ENCODE peak calls at places on chromosomes 4 and X, in six cellular contexts. N is right lobe of liver, R is PC-3, H is IMR-90, I is heart left ventricle, L is endothelial cell of umbilical vein. B is an unnamed sample. For H3K4me1, the result is how much of the 10 kb centered on the place peaks cover.

GRCh38 chr4:94126669-94127068 is 81.0 kb upstream of the SMARCAD1 start:
- DNase-seq in N (no peak), R (peak), H (no peak), I (no peak), L (no peak), B (no peak)

GRCh38 chr4:7842384-7843279 is 97.0 kb downstream of the AFAP1 start:
- DNase-seq in N (no peak), R (peak), H (peak), I (no peak), L (peak), B (no peak)

GRCh38 chr4:98522603-98523395 is 135.6 kb downstream of the TSPAN5 start:
- DNase-seq in N (no peak), R (peak), H (peak), I (no peak), L (peak), B (no peak)

GRCh38 chr4:67549123-67549522 is 3.8 kb upstream of the CENPC start:
- DNase-seq in N (no peak), R (peak), H (no peak), I (no peak), L (peak), B (no peak)

GRCh38 chrX:73855546-73855945 is 292.5 kb downstream of the CHIC1 start:
- DNase-seq in N (peak), R (peak), H (peak), I (peak), L (peak), B (peak)

GRCh38 chr4:14528921-14529320 is 473.4 kb upstream of the CPEB2 start:
- DNase-seq in N (no peak), R (no peak), H (no peak), I (no peak), L (no peak), B (no peak)

GRCh38 chr4:1566838-1567518 is 117.1 kb downstream of the FAM53A start:
- DNase-seq in N (peak), R (no peak), H (no peak), I (no peak), L (no peak), B (no peak)

GRCh38 chr4:80619070-80619674 is 283.6 kb downstream of the CFAP299 start:
- DNase-seq in N (no peak), R (peak), H (no peak), I (no peak), L (no peak), B (no peak)

GRCh38 chr4:169270156-169270809 is 473 bp downstream of the SH3RF1 start:
- DNase-seq in N (peak), R (peak), H (no peak), I (peak), L (peak), B (peak)

GRCh38 chrX:67780694-67781109 is 236.9 kb downstream of the AR start:
- DNase-seq in N (peak), R (peak), H (peak), I (peak), L (peak), B (peak)

GRCh38 chr4:113433116-113433515 is 328.4 kb downstream of the CAMK2D start:
- DNase-seq in N (no peak), R (no peak), H (no peak), I (no peak), L (no peak), B (no peak)

GRCh38 chr4:173821031-173821430 is 291.0 kb upstream of the HAND2 start:
- DNase-seq in N (no peak), R (no peak), H (peak), I (no peak), L (no peak), B (no peak)

GRCh38 chr4:145731026-145731425 is 51.1 kb downstream of the C4orf51 start:
- DNase-seq in N (peak), R (peak), H (peak), I (no peak), L (no peak), B (no peak)

GRCh38 chr4:27009539-27009938 is 148.9 kb downstream of the STIM2 start:
- DNase-seq in N (no peak), R (peak), H (peak), I (no peak), L (peak), B (no peak)

GRCh38 chr4:2745981-2746806 is 9.9 kb downstream of the TNIP2 start:
- DNase-seq in N (peak), R (peak), H (peak), I (peak), L (peak), B (peak)

GRCh38 chr4:616911-617643 is 8.3 kb upstream of the PDE6B start:
- DNase-seq in N (no peak), R (no peak), H (no peak), I (peak), L (no peak), B (no peak)

GRCh38 chrX:2697306-2697705 is 6.2 kb downstream of the CD99 start:
- DNase-seq in N (no peak), R (peak), H (no peak), I (no peak), L (no peak), B (no peak)

GRCh38 chrX:46573331-46573895 is at the start of gene CHST7:
- DNase-seq in N (peak), R (peak), H (peak), I (peak), L (peak), B (peak)

GRCh38 chr4:26256016-26256415 is 64.8 kb upstream of the RBPJ start:
- DNase-seq in N (no peak), R (peak), H (peak), I (no peak), L (no peak), B (no peak)

GRCh38 chr4:112589207-112589606 is 47.5 kb downstream of the ZGRF1 start:
- DNase-seq in N (no peak), R (no peak), H (peak), I (no peak), L (peak), B (no peak)

DNA sequence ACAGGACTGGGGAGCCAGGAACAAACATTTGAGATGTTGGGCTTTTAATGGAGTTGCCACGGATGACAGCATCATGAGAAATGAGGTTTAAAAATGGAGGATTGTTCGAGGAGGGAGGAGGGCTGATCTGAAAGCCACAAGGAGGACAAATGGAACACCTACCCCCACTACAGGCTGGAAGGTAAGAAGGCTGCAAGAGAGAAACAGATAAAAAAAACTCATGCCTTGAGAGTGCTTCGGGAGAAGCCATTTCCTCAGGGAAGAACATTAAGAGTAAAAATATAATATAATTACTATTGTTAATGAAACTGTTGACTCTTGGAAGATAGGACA is 119.5 kb upstream of the MAP9 start:
- DNase-seq in N (no peak), R (no peak), H (no peak), I (no peak), L (no peak), B (no peak)
- H3K4me1 ChIP-seq in N (under half), R (under half), H (under half), I (under half), L (under half), B (under half)

GRCh38 chr4:181971411-181971810 is 271.8 kb upstream of the TENM3 start:
- DNase-seq in N (no peak), R (no peak), H (no peak), I (no peak), L (no peak), B (no peak)
- H3K4me3 ChIP-seq in N (no peak), R (no peak), H (no peak), I (no peak), L (no peak), B (no peak)

GRCh38 chrX:151975228-151975593 is 735 bp upstream of the GABRE start:
- DNase-seq in N (no peak), R (no peak), H (no peak), I (no peak), L (no peak), B (no peak)
- TF ChIP-seq CTCF in N (no peak), R (no peak), H (no peak), I (no peak), L (no peak), B (no peak)

DNA sequence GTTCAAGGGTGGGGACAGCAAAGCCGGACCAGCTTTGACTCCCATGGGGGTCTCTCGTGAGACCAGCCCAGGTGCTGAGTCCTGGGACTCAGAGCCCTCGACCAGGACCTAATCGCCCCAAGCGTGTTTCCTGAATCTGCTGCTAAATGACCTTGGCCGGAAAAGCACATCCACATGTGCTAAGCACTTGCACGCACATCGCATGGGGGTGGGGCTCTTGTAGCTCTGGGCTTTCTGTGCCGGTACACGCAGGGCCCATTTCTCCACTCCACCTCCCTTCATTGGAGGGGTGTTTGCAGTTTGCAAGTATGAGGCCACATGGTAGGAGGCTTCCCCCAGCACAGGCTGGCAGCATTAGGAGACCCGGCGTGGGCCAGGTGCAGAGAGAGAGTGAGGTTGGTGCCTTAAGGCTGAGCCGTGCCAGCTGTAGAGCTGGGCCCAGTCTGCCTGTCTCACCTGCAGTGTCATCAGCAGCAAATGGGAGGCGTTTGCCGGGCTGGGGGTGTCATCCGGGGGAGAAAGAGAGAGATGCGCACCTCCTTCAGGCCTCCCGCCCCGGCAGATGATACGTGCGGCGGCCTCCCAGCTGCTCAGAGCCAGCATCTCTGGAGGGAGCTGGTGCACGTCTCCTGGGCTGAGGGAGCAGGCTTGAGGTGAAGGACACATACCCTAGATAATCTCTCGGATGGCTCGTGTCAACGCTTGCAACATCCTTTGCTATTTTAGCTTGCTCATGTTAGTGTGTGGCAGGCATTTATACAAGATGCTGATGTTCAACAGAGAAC is 45.2 kb upstream of the CLCN4 start:
- DNase-seq in N (no peak), R (no peak), H (peak), I (no peak), L (peak), B (peak)
- H3K4me1 ChIP-seq in N (under half), R (under half), H (under half), I (under half), L (under half), B (half or more)

GRCh38 chr4:183106839-183107238 is 7.8 kb downstream of the WWC2 start:
- DNase-seq in N (no peak), R (no peak), H (peak), I (no peak), L (no peak), B (no peak)
- H3K4me3 ChIP-seq in N (no peak), R (no peak), H (no peak), I (no peak), L (no peak), B (no peak)

GRCh38 chr4:37388672-37389368 is 144.3 kb downstream of the NWD2 start:
- DNase-seq in N (no peak), R (no peak), H (no peak), I (no peak), L (no peak), B (no peak)

GRCh38 chr4:37385424-37385823 is 140.9 kb downstream of the NWD2 start:
- DNase-seq in N (no peak), R (no peak), H (no peak), I (no peak), L (no peak), B (no peak)

GRCh38 chr4:37389369-37389765 is 144.8 kb downstream of the NWD2 start:
- DNase-seq in N (no peak), R (no peak), H (no peak), I (no peak), L (no peak), B (no peak)

GRCh38 chr4:37381040-37381668 is 136.6 kb downstream of the NWD2 start:
- DNase-seq in N (no peak), R (no peak), H (no peak), I (no peak), L (no peak), B (no peak)

GRCh38 chr4:37383579-37384229 is 139.2 kb downstream of the NWD2 start:
- DNase-seq in N (no peak), R (peak), H (peak), I (no peak), L (peak), B (no peak)
- TF ChIP-seq CTCF in N (peak), R (peak), H (peak), I (peak), L (peak), B (peak)

GRCh38 chr4:108854781-108855180 is 91.9 kb upstream of the ETNPPL start:
- DNase-seq in N (no peak), R (no peak), H (no peak), I (no peak), L (no peak), B (no peak)
- H3K4me1 ChIP-seq in N (under half), R (under half), H (under half), I (under half), L (under half), B (under half)

DNA sequence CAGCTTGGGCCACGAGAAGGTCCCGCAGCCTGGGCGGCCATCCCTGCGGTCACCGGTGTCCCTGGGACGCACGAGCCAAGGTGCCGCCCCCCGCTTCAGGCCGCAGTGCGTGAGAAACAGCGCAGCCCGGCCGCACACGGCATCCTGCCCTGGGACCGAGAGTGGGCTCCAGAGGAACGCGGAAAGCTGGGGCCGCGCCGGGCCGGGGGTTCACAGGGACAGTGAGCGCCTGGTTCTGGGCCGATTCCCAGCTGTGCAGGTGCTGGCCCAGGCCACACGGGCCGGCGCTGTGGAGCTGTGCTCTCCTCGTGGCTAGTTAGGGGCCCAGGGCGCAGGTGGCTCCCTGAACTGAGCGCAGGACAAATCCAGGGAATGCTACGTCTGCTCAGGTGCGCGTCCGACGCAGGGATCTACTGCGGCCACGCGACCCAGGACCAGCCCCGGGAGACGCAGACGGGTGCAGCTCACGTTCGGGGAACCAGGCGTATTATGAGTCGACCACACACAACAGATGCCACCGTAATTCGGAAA is 25.8 kb upstream of the GTPBP6 start:
- DNase-seq in N (no peak), R (no peak), H (no peak), I (peak), L (no peak), B (peak)
- H3K4me3 ChIP-seq in N (no peak), R (no peak), H (no peak), I (no peak), L (no peak), B (no peak)

GRCh38 chr4:6781113-6781512 is 1.4 kb upstream of the KIAA0232 start:
- DNase-seq in N (no peak), R (no peak), H (no peak), I (no peak), L (no peak), B (peak)

GRCh38 chr4:6777636-6778281 is 4.8 kb upstream of the KIAA0232 start:
- DNase-seq in N (no peak), R (no peak), H (no peak), I (no peak), L (no peak), B (no peak)

GRCh38 chr4:6778435-6778834 is 4.1 kb upstream of the KIAA0232 start:
- DNase-seq in N (no peak), R (no peak), H (no peak), I (no peak), L (no peak), B (no peak)

GRCh38 chr4:6781561-6781960 is 966 bp upstream of the KIAA0232 start:
- DNase-seq in N (no peak), R (no peak), H (no peak), I (no peak), L (no peak), B (no peak)

GRCh38 chr4:6779667-6780565 is 2.6 kb upstream of the KIAA0232 start:
- DNase-seq in N (peak), R (no peak), H (peak), I (no peak), L (no peak), B (no peak)
- TF ChIP-seq CTCF in N (no peak), R (no peak), H (peak), I (no peak), L (no peak), B (no peak)

DNA sequence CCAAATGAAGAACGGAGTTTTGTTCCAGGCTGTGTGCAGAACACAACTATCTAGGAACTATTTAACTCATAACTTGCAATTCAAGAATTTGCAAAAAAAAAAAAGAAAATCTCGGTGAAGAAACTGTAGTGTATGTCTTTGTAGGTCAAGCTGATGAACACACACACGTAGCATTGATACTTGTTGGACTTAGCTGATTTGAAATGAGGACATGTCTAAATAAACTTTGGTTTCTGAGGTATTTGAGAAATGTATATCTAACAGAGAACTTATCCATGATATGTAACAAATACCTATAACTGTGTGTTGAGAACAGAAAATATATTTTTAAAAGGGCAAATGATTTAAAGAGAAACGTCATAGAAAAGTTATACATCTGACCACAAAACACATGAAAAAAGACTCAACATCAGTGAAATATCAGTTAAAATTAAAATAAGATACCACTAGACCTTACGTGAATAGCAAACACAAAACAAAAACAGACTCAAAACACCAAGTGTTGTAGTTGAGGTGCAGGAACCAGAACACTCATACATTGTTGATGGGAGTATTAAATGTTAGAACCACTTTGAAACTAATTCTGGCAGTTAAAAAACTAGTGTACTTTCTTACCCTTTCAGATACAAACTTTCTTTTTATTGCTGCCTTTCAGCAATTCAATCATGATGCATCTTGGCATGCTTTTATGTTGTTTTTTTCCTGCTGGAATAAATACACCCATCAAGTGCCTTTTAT is 1535.8 kb upstream of the PCDH10 start:
- DNase-seq in N (no peak), R (no peak), H (peak), I (no peak), L (no peak), B (no peak)
- H3K4me1 ChIP-seq in N (under half), R (under half), H (under half), I (under half), L (under half), B (under half)

B was measured in left ventricle myocardium inferior.